ENCODE peak calls at places on chromosomes 2 and 18, in four cellular contexts. M is Daoy, A is IMR-90, Y is iPS-NIHi11. L is an unnamed sample.
A peak's percentile ranks its signal among the peaks of the same experiment; 100 is the strongest.

GRCh38 chr2:232042911-232043564 is 81.5 kb downstream of the DIS3L2 start:
- DNase-seq in M (no peak), A (peak; percentile 61), Y (no peak), L (no peak)

GRCh38 chr18:78822171-78822570 is 157.4 kb upstream of the SALL3 start:
- DNase-seq in M (no peak), A (no peak), Y (no peak), L (no peak)

GRCh38 chr2:10305254-10305635 is 2.5 kb downstream of the HPCAL1 start:
- DNase-seq in M (peak; percentile 79), A (no peak), Y (no peak), L (peak; percentile 62)

GRCh38 chr2:117698819-117699218 is 115.7 kb upstream of the DDX18 start:
- DNase-seq in M (no peak), A (no peak), Y (no peak), L (no peak)

GRCh38 chr18:7592305-7593071 is 25.4 kb downstream of the PTPRM start:
- DNase-seq in M (no peak), A (no peak), Y (peak; percentile 29), L (no peak)

GRCh38 chr2:104250635-104251034 is 603.3 kb upstream of the POU3F3 start:
- DNase-seq in M (no peak), A (no peak), Y (no peak), L (peak; percentile 8)

GRCh38 chr2:62570861-62571698 is 65.1 kb upstream of the TMEM17 start:
- DNase-seq in M (no peak), A (no peak), Y (peak; percentile 53), L (no peak)

GRCh38 chr2:195555971-195556370 is 101.1 kb upstream of the SLC39A10 start:
- DNase-seq in M (no peak), A (no peak), Y (no peak), L (no peak)

GRCh38 chr2:119823734-119824334 is 64.1 kb downstream of the PTPN4 start:
- DNase-seq in M (peak; percentile 38), A (peak; percentile 59), Y (peak; percentile 32), L (no peak)

GRCh38 chr2:37742286-37742685 is 70.8 kb upstream of the CDC42EP3 start:
- DNase-seq in M (no peak), A (peak; percentile 57), Y (no peak), L (no peak)

GRCh38 chr2:182970486-182970885 is 67.8 kb downstream of the NCKAP1 start:
- DNase-seq in M (no peak), A (no peak), Y (no peak), L (no peak)

L was measured in RCC 7860.